ENCODE peak calls at places on chromosomes 6 and 20, in eight cellular contexts. One of them, this sample, is unnamed.

GRCh38 chr20:9244811-9245210 is 175.9 kb downstream of the PLCB4 start:
- DNase-seq in AG04449: no peak
- DNase-seq in psoas muscle: no peak
- DNase-seq in type B pancreatic cell: no peak
- DNase-seq in choroid plexus epithelial cell: no peak
- DNase-seq in left lung: no peak
- DNase-seq in Peyer's patch: no peak
- DNase-seq in astrocyte of the spinal cord: no peak
- DNase-seq in this sample: no peak

GRCh38 chr6:408599-409102 is 17.1 kb downstream of the IRF4 start:
- DNase-seq in AG04449: no peak
- DNase-seq in psoas muscle: peak; percentile 61
- DNase-seq in type B pancreatic cell: no peak
- DNase-seq in choroid plexus epithelial cell: peak; percentile 77
- DNase-seq in left lung: peak; percentile 80
- DNase-seq in Peyer's patch: no peak
- DNase-seq in astrocyte of the spinal cord: peak; percentile 37
- DNase-seq in this sample: no peak

GRCh38 chr6:6678185-6678671 is 89.7 kb downstream of the LY86 start:
- DNase-seq in AG04449: no peak
- DNase-seq in psoas muscle: no peak
- DNase-seq in type B pancreatic cell: no peak
- DNase-seq in choroid plexus epithelial cell: peak; percentile 58
- DNase-seq in left lung: no peak
- DNase-seq in Peyer's patch: no peak
- DNase-seq in astrocyte of the spinal cord: peak; percentile 42
- DNase-seq in this sample: no peak

GRCh38 chr20:20814685-20815084 is 102.2 kb upstream of the RALGAPA2 start:
- DNase-seq in AG04449: no peak
- DNase-seq in psoas muscle: no peak
- DNase-seq in type B pancreatic cell: no peak
- DNase-seq in choroid plexus epithelial cell: no peak
- DNase-seq in left lung: no peak
- DNase-seq in Peyer's patch: no peak
- DNase-seq in astrocyte of the spinal cord: no peak
- DNase-seq in this sample: no peak

GRCh38 chr6:84773431-84774173 is 9.2 kb upstream of the TBX18 start:
- DNase-seq in AG04449: no peak
- DNase-seq in psoas muscle: peak; percentile 25
- DNase-seq in type B pancreatic cell: no peak
- DNase-seq in choroid plexus epithelial cell: peak; percentile 71
- DNase-seq in left lung: no peak
- DNase-seq in Peyer's patch: no peak
- DNase-seq in astrocyte of the spinal cord: peak; percentile 52
- DNase-seq in this sample: peak; percentile 28

GRCh38 chr6:128736780-128737179 is 146.2 kb upstream of the LAMA2 start:
- DNase-seq in AG04449: no peak
- DNase-seq in psoas muscle: no peak
- DNase-seq in type B pancreatic cell: no peak
- DNase-seq in choroid plexus epithelial cell: no peak
- DNase-seq in left lung: no peak
- DNase-seq in Peyer's patch: no peak
- DNase-seq in astrocyte of the spinal cord: no peak
- DNase-seq in this sample: no peak

GRCh38 chr6:125866433-125866832 is 75.7 kb downstream of the NCOA7 start:
- DNase-seq in AG04449: no peak
- DNase-seq in psoas muscle: no peak
- DNase-seq in type B pancreatic cell: no peak
- DNase-seq in choroid plexus epithelial cell: no peak
- DNase-seq in left lung: no peak
- DNase-seq in Peyer's patch: no peak
- DNase-seq in astrocyte of the spinal cord: no peak
- DNase-seq in this sample: no peak

GRCh38 chr6:24743265-24743943 is 24.4 kb upstream of the C6orf62 start:
- DNase-seq in AG04449: peak; percentile 90
- DNase-seq in psoas muscle: no peak
- DNase-seq in type B pancreatic cell: no peak
- DNase-seq in choroid plexus epithelial cell: peak; percentile 97
- DNase-seq in left lung: no peak
- DNase-seq in Peyer's patch: no peak
- DNase-seq in astrocyte of the spinal cord: peak; percentile 96
- DNase-seq in this sample: no peak

GRCh38 chr6:73382462-73383113 is 12.0 kb upstream of the DDX43 start:
- DNase-seq in AG04449: no peak
- DNase-seq in psoas muscle: no peak
- DNase-seq in type B pancreatic cell: no peak
- DNase-seq in choroid plexus epithelial cell: peak; percentile 9
- DNase-seq in left lung: no peak
- DNase-seq in Peyer's patch: no peak
- DNase-seq in astrocyte of the spinal cord: no peak
- DNase-seq in this sample: no peak

DNA sequence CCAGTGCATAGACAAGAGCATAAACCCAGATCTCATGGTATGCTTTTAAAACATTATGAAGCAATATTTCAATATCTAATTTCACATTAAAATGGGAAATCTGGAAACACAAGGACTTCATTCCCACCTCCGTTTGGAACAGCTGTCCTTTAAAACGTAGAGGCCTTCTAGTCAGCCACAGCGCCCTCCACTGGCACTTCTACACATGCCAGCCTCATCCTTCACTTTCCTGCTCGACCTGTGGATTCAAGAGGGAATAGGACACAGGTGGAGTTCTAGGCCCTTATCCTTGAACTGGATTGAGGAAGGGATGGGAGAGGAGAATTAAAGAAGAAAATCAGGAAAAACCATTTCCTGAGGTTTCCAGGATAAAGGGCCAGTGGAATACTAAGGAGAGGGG is 85.6 kb downstream of the LYRM4 start:
- DNase-seq in AG04449: no peak
- DNase-seq in psoas muscle: no peak
- DNase-seq in type B pancreatic cell: no peak
- DNase-seq in choroid plexus epithelial cell: no peak
- DNase-seq in left lung: no peak
- DNase-seq in Peyer's patch: no peak
- DNase-seq in astrocyte of the spinal cord: no peak
- DNase-seq in this sample: no peak
- TF ChIP-seq CTCF in AG04449: peak; percentile 10
- TF ChIP-seq CTCF in psoas muscle: no peak
- TF ChIP-seq CTCF in type B pancreatic cell: peak; percentile 72
- TF ChIP-seq CTCF in choroid plexus epithelial cell: peak; percentile 68
- TF ChIP-seq CTCF in left lung: no peak
- TF ChIP-seq CTCF in Peyer's patch: no peak
- TF ChIP-seq CTCF in astrocyte of the spinal cord: peak; percentile 39
- TF ChIP-seq CTCF in this sample: peak; percentile 46

GRCh38 chr20:44849712-44850111 is 35.8 kb upstream of the YWHAB start:
- DNase-seq in AG04449: no peak
- DNase-seq in psoas muscle: no peak
- DNase-seq in type B pancreatic cell: no peak
- DNase-seq in choroid plexus epithelial cell: peak; percentile 9
- DNase-seq in left lung: no peak
- DNase-seq in Peyer's patch: no peak
- DNase-seq in astrocyte of the spinal cord: no peak
- DNase-seq in this sample: no peak
- TF ChIP-seq CTCF in AG04449: no peak
- TF ChIP-seq CTCF in psoas muscle: no peak
- TF ChIP-seq CTCF in type B pancreatic cell: peak; percentile 30
- TF ChIP-seq CTCF in choroid plexus epithelial cell: no peak
- TF ChIP-seq CTCF in left lung: no peak
- TF ChIP-seq CTCF in Peyer's patch: peak; percentile 18
- TF ChIP-seq CTCF in astrocyte of the spinal cord: no peak
- TF ChIP-seq CTCF in this sample: no peak

GRCh38 chr20:58883243-58883691 is 30.8 kb downstream of the GNAS start:
- DNase-seq in AG04449: no peak
- DNase-seq in psoas muscle: no peak
- DNase-seq in type B pancreatic cell: peak; percentile 49
- DNase-seq in choroid plexus epithelial cell: peak; percentile 50
- DNase-seq in left lung: no peak
- DNase-seq in Peyer's patch: no peak
- DNase-seq in astrocyte of the spinal cord: peak; percentile 52
- DNase-seq in this sample: no peak

GRCh38 chr20:58882704-58883089 is 30.2 kb downstream of the GNAS start:
- DNase-seq in AG04449: no peak
- DNase-seq in psoas muscle: no peak
- DNase-seq in type B pancreatic cell: no peak
- DNase-seq in choroid plexus epithelial cell: no peak
- DNase-seq in left lung: no peak
- DNase-seq in Peyer's patch: no peak
- DNase-seq in astrocyte of the spinal cord: no peak
- DNase-seq in this sample: no peak

GRCh38 chr20:58880441-58880840 is 27.9 kb downstream of the GNAS start:
- DNase-seq in AG04449: no peak
- DNase-seq in psoas muscle: no peak
- DNase-seq in type B pancreatic cell: no peak
- DNase-seq in choroid plexus epithelial cell: no peak
- DNase-seq in left lung: no peak
- DNase-seq in Peyer's patch: no peak
- DNase-seq in astrocyte of the spinal cord: no peak
- DNase-seq in this sample: no peak

GRCh38 chr20:58878399-58878798 is 25.9 kb downstream of the GNAS start:
- DNase-seq in AG04449: no peak
- DNase-seq in psoas muscle: no peak
- DNase-seq in type B pancreatic cell: no peak
- DNase-seq in choroid plexus epithelial cell: no peak
- DNase-seq in left lung: no peak
- DNase-seq in Peyer's patch: no peak
- DNase-seq in astrocyte of the spinal cord: no peak
- DNase-seq in this sample: no peak

DNA sequence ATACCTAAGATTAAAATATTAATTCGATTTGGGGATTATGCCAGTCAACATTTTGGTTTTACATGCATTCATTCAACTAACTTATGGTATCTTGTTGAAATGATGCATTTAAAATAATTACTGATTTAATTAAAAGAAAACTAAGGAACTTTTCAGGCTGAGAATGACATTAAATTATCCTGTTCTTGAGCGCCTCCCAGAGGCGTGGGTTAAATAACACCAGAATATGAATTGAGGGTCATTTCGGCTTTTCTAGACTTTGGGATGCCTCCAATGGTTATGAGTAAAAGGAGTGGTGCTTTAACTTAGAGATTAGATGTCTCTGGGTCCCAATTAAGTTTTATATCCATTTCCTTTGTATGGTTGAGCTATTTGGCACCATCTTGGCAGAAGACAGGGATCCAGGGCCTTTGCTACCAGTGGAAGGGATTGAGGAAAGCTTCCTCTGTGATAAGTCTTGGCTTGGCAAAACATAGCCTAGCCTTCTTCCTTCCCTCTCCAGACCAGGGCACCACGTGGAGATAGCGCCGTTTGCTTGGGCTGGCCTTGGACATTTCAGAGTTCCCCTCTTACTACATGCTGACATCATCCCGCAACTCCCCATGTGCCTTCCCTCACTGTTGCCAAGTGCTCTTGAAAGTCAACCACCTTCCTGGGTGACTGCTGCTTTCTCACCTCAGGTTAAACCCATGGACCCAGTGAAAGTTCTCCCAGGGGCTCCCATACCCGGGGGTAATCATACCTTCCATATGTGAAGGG is 28.7 kb downstream of the GNAS start:
- DNase-seq in AG04449: no peak
- DNase-seq in psoas muscle: no peak
- DNase-seq in type B pancreatic cell: peak; percentile 29
- DNase-seq in choroid plexus epithelial cell: no peak
- DNase-seq in left lung: no peak
- DNase-seq in Peyer's patch: no peak
- DNase-seq in astrocyte of the spinal cord: no peak
- DNase-seq in this sample: no peak
- TF ChIP-seq CTCF in AG04449: no peak
- TF ChIP-seq CTCF in psoas muscle: no peak
- TF ChIP-seq CTCF in type B pancreatic cell: peak; percentile 49
- TF ChIP-seq CTCF in choroid plexus epithelial cell: peak; percentile 31
- TF ChIP-seq CTCF in left lung: no peak
- TF ChIP-seq CTCF in Peyer's patch: no peak
- TF ChIP-seq CTCF in astrocyte of the spinal cord: no peak
- TF ChIP-seq CTCF in this sample: no peak

GRCh38 chr6:56995347-56995746 is 40.4 kb downstream of the BEND6 start:
- DNase-seq in AG04449: no peak
- DNase-seq in psoas muscle: no peak
- DNase-seq in type B pancreatic cell: no peak
- DNase-seq in choroid plexus epithelial cell: no peak
- DNase-seq in left lung: no peak
- DNase-seq in Peyer's patch: no peak
- DNase-seq in astrocyte of the spinal cord: no peak
- DNase-seq in this sample: no peak
- TF ChIP-seq CTCF in AG04449: no peak
- TF ChIP-seq CTCF in psoas muscle: no peak
- TF ChIP-seq CTCF in type B pancreatic cell: no peak
- TF ChIP-seq CTCF in choroid plexus epithelial cell: peak; percentile 7
- TF ChIP-seq CTCF in left lung: no peak
- TF ChIP-seq CTCF in Peyer's patch: peak; percentile 3
- TF ChIP-seq CTCF in astrocyte of the spinal cord: no peak
- TF ChIP-seq CTCF in this sample: no peak

GRCh38 chr6:155765275-155766194 is 309.9 kb upstream of the NOX3 start:
- DNase-seq in AG04449: peak; percentile 54
- DNase-seq in psoas muscle: no peak
- DNase-seq in type B pancreatic cell: no peak
- DNase-seq in choroid plexus epithelial cell: peak; percentile 65
- DNase-seq in left lung: no peak
- DNase-seq in Peyer's patch: no peak
- DNase-seq in astrocyte of the spinal cord: peak; percentile 49
- DNase-seq in this sample: no peak
- TF ChIP-seq CTCF in AG04449: no peak
- TF ChIP-seq CTCF in psoas muscle: no peak
- TF ChIP-seq CTCF in type B pancreatic cell: no peak
- TF ChIP-seq CTCF in choroid plexus epithelial cell: no peak
- TF ChIP-seq CTCF in left lung: no peak
- TF ChIP-seq CTCF in Peyer's patch: no peak
- TF ChIP-seq CTCF in astrocyte of the spinal cord: no peak
- TF ChIP-seq CTCF in this sample: no peak

GRCh38 chr6:28383235-28384142 is 16.1 kb downstream of the ZSCAN12 start:
- DNase-seq in AG04449: no peak
- DNase-seq in psoas muscle: peak; percentile 80
- DNase-seq in type B pancreatic cell: peak; percentile 81
- DNase-seq in choroid plexus epithelial cell: peak; percentile 97
- DNase-seq in left lung: peak; percentile 91
- DNase-seq in Peyer's patch: peak; percentile 83
- DNase-seq in astrocyte of the spinal cord: peak; percentile 89
- DNase-seq in this sample: peak; percentile 73
- TF ChIP-seq CTCF in AG04449: peak; percentile 21
- TF ChIP-seq CTCF in psoas muscle: peak; percentile 15
- TF ChIP-seq CTCF in type B pancreatic cell: peak; percentile 75
- TF ChIP-seq CTCF in choroid plexus epithelial cell: peak; percentile 73
- TF ChIP-seq CTCF in left lung: peak; percentile 31
- TF ChIP-seq CTCF in Peyer's patch: peak; percentile 59
- TF ChIP-seq CTCF in astrocyte of the spinal cord: peak; percentile 65
- TF ChIP-seq CTCF in this sample: peak; percentile 62

DNA sequence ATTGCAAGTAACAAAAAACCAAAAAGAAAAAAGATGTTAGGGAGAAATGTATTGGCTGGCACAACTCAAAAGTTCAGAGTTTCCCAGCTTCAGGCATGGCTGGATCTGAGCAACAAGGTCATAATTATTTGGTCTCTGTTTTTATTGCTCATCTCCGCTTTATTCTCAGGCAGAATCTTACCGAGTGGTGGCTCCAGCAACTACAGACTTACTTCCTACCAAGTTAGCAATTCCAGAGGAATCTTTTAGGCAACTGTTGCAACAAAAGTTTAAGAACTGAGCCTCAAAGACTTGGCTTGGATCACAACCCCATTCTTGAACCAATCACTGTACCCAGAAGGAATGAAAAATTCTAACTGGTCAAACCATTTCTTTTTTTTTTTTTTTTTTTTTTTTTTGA is 35.5 kb upstream of the NCOA3 start:
- DNase-seq in AG04449: no peak
- DNase-seq in psoas muscle: no peak
- DNase-seq in type B pancreatic cell: no peak
- DNase-seq in choroid plexus epithelial cell: peak; percentile 13
- DNase-seq in left lung: no peak
- DNase-seq in Peyer's patch: no peak
- DNase-seq in astrocyte of the spinal cord: no peak
- DNase-seq in this sample: no peak
- TF ChIP-seq CTCF in AG04449: no peak
- TF ChIP-seq CTCF in psoas muscle: no peak
- TF ChIP-seq CTCF in type B pancreatic cell: no peak
- TF ChIP-seq CTCF in choroid plexus epithelial cell: no peak
- TF ChIP-seq CTCF in left lung: no peak
- TF ChIP-seq CTCF in Peyer's patch: no peak
- TF ChIP-seq CTCF in astrocyte of the spinal cord: no peak
- TF ChIP-seq CTCF in this sample: no peak

This sample was measured in progenitor cell of endocrine pancreas.